ENCODE peak calls at places on chromosome 19, in seven cellular contexts. One of them, this sample, is unnamed.

GRCh38 chr19:49151339-49152217 is 3.6 kb downstream of the HRC start:
- DNase-seq in AG04449: no peak
- DNase-seq in GM06990: no peak
- DNase-seq in brain microvascular endothelial cell: no peak
- DNase-seq in CD8-positive, alpha-beta memory T cell: no peak
- DNase-seq in ovary: peak; percentile 59
- DNase-seq in mucosa of descending colon: peak; percentile 98
- DNase-seq in this sample: no peak

GRCh38 chr19:29590278-29590677 is 15.8 kb upstream of the POP4 start:
- DNase-seq in AG04449: no peak
- DNase-seq in GM06990: no peak
- DNase-seq in brain microvascular endothelial cell: no peak
- DNase-seq in CD8-positive, alpha-beta memory T cell: no peak
- DNase-seq in ovary: no peak
- DNase-seq in mucosa of descending colon: no peak
- DNase-seq in this sample: no peak

GRCh38 chr19:52533901-52534300 is 6.4 kb downstream of the ZNF808 start:
- DNase-seq in AG04449: no peak
- DNase-seq in GM06990: no peak
- DNase-seq in brain microvascular endothelial cell: no peak
- DNase-seq in CD8-positive, alpha-beta memory T cell: no peak
- DNase-seq in ovary: no peak
- DNase-seq in mucosa of descending colon: no peak
- DNase-seq in this sample: no peak

GRCh38 chr19:23287620-23288019 is 37.4 kb upstream of the ZNF724 start:
- DNase-seq in AG04449: no peak
- DNase-seq in GM06990: no peak
- DNase-seq in brain microvascular endothelial cell: no peak
- DNase-seq in CD8-positive, alpha-beta memory T cell: no peak
- DNase-seq in ovary: no peak
- DNase-seq in mucosa of descending colon: no peak
- DNase-seq in this sample: no peak

GRCh38 chr19:2255982-2256685 is at the start of gene JSRP1:
- DNase-seq in AG04449: no peak
- DNase-seq in GM06990: peak; percentile 49
- DNase-seq in brain microvascular endothelial cell: no peak
- DNase-seq in CD8-positive, alpha-beta memory T cell: no peak
- DNase-seq in ovary: no peak
- DNase-seq in mucosa of descending colon: no peak
- DNase-seq in this sample: no peak

GRCh38 chr19:35040826-35041547 is 534 bp upstream of the HPN start:
- DNase-seq in AG04449: no peak
- DNase-seq in GM06990: no peak
- DNase-seq in brain microvascular endothelial cell: no peak
- DNase-seq in CD8-positive, alpha-beta memory T cell: no peak
- DNase-seq in ovary: peak; percentile 94
- DNase-seq in mucosa of descending colon: peak; percentile 78
- DNase-seq in this sample: no peak

GRCh38 chr19:1475751-1476437 is 3.1 kb downstream of the C19orf25 start:
- DNase-seq in AG04449: no peak
- DNase-seq in GM06990: no peak
- DNase-seq in brain microvascular endothelial cell: no peak
- DNase-seq in CD8-positive, alpha-beta memory T cell: no peak
- DNase-seq in ovary: no peak
- DNase-seq in mucosa of descending colon: no peak
- DNase-seq in this sample: no peak

GRCh38 chr19:52602931-52603330 is 32.8 kb downstream of the ZNF701 start:
- DNase-seq in AG04449: no peak
- DNase-seq in GM06990: no peak
- DNase-seq in brain microvascular endothelial cell: no peak
- DNase-seq in CD8-positive, alpha-beta memory T cell: no peak
- DNase-seq in ovary: no peak
- DNase-seq in mucosa of descending colon: no peak
- DNase-seq in this sample: no peak

GRCh38 chr19:30096596-30097370 is 154.7 kb downstream of the URI1 start:
- DNase-seq in AG04449: no peak
- DNase-seq in GM06990: no peak
- DNase-seq in brain microvascular endothelial cell: no peak
- DNase-seq in CD8-positive, alpha-beta memory T cell: no peak
- DNase-seq in ovary: no peak
- DNase-seq in mucosa of descending colon: no peak
- DNase-seq in this sample: no peak

GRCh38 chr19:30857966-30858490 is 485.8 kb downstream of the ZNF536 start:
- DNase-seq in AG04449: no peak
- DNase-seq in GM06990: no peak
- DNase-seq in brain microvascular endothelial cell: no peak
- DNase-seq in CD8-positive, alpha-beta memory T cell: no peak
- DNase-seq in ovary: no peak
- DNase-seq in mucosa of descending colon: no peak
- DNase-seq in this sample: no peak

DNA sequence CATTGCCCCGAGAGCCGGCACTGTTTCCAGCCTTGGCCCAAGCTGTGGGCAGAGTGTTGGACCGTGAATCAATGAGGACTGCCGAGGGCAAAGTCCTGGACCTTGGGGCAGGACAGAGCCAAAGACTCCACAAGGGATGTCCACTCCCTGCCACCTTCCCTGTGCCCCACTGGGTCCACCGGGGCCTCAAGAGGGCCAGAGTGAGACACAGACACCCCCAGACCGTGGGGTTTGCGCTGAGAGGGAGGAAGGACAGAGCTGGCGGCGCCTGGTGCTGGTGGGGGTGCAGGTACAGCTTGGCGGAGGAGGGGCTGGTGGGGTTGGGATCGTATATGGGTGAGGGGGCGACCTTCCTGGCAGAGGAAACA is 11.8 kb downstream of the MAST3 start:
- DNase-seq in AG04449: no peak
- DNase-seq in GM06990: no peak
- DNase-seq in brain microvascular endothelial cell: no peak
- DNase-seq in CD8-positive, alpha-beta memory T cell: no peak
- DNase-seq in ovary: no peak
- DNase-seq in mucosa of descending colon: peak; percentile 53
- DNase-seq in this sample: no peak
- H3K4me3 ChIP-seq in AG04449: peak overlapping the region; percentile 72
- H3K4me3 ChIP-seq in GM06990: peak overlapping the region; percentile 82
- H3K4me3 ChIP-seq in brain microvascular endothelial cell: peak overlapping the region; percentile 63
- H3K4me3 ChIP-seq in CD8-positive, alpha-beta memory T cell: peak overlapping the region; percentile 61
- H3K4me3 ChIP-seq in ovary: peak overlapping the region; percentile 42
- H3K4me3 ChIP-seq in mucosa of descending colon: no peak overlapping the region
- H3K4me3 ChIP-seq in this sample: peak overlapping the region; percentile 64

GRCh38 chr19:38183227-38183914 is 40.7 kb downstream of the DPF1 start:
- DNase-seq in AG04449: no peak
- DNase-seq in GM06990: no peak
- DNase-seq in brain microvascular endothelial cell: peak; percentile 22
- DNase-seq in CD8-positive, alpha-beta memory T cell: no peak
- DNase-seq in ovary: peak; percentile 57
- DNase-seq in mucosa of descending colon: no peak
- DNase-seq in this sample: no peak
- H3K4me3 ChIP-seq in AG04449: peak overlapping the region; percentile 34
- H3K4me3 ChIP-seq in GM06990: no peak overlapping the region
- H3K4me3 ChIP-seq in brain microvascular endothelial cell: peak overlapping the region; percentile 33
- H3K4me3 ChIP-seq in CD8-positive, alpha-beta memory T cell: no peak overlapping the region
- H3K4me3 ChIP-seq in ovary: no peak overlapping the region
- H3K4me3 ChIP-seq in mucosa of descending colon: no peak overlapping the region
- H3K4me3 ChIP-seq in this sample: peak overlapping the region; percentile 24

GRCh38 chr19:42469311-42470239 is 26.8 kb upstream of the CXCL17 start:
- DNase-seq in AG04449: no peak
- DNase-seq in GM06990: no peak
- DNase-seq in brain microvascular endothelial cell: no peak
- DNase-seq in CD8-positive, alpha-beta memory T cell: no peak
- DNase-seq in ovary: no peak
- DNase-seq in mucosa of descending colon: no peak
- DNase-seq in this sample: no peak
- H3K4me3 ChIP-seq in AG04449: no peak overlapping the region
- H3K4me3 ChIP-seq in GM06990: no peak overlapping the region
- H3K4me3 ChIP-seq in brain microvascular endothelial cell: no peak overlapping the region
- H3K4me3 ChIP-seq in CD8-positive, alpha-beta memory T cell: no peak overlapping the region
- H3K4me3 ChIP-seq in ovary: no peak overlapping the region
- H3K4me3 ChIP-seq in mucosa of descending colon: no peak overlapping the region
- H3K4me3 ChIP-seq in this sample: no peak overlapping the region

GRCh38 chr19:3984908-3985642 is at the start of gene EEF2:
- DNase-seq in AG04449: no peak
- DNase-seq in GM06990: peak; percentile 91
- DNase-seq in brain microvascular endothelial cell: peak; percentile 64
- DNase-seq in CD8-positive, alpha-beta memory T cell: peak; percentile 93
- DNase-seq in ovary: peak; percentile 95
- DNase-seq in mucosa of descending colon: peak; percentile 92
- DNase-seq in this sample: peak; percentile 67

GRCh38 chr19:3984584-3984907 is 717 bp downstream of the EEF2 start:
- DNase-seq in AG04449: no peak
- DNase-seq in GM06990: no peak
- DNase-seq in brain microvascular endothelial cell: no peak
- DNase-seq in CD8-positive, alpha-beta memory T cell: no peak
- DNase-seq in ovary: peak; percentile 28
- DNase-seq in mucosa of descending colon: no peak
- DNase-seq in this sample: no peak

GRCh38 chr19:3987619-3988371 is 2.5 kb upstream of the EEF2 start:
- DNase-seq in AG04449: no peak
- DNase-seq in GM06990: peak; percentile 88
- DNase-seq in brain microvascular endothelial cell: peak; percentile 62
- DNase-seq in CD8-positive, alpha-beta memory T cell: peak; percentile 88
- DNase-seq in ovary: peak; percentile 90
- DNase-seq in mucosa of descending colon: peak; percentile 95
- DNase-seq in this sample: no peak

GRCh38 chr19:3985643-3986259 is 488 bp upstream of the EEF2 start:
- DNase-seq in AG04449: no peak
- DNase-seq in GM06990: no peak
- DNase-seq in brain microvascular endothelial cell: no peak
- DNase-seq in CD8-positive, alpha-beta memory T cell: no peak
- DNase-seq in ovary: no peak
- DNase-seq in mucosa of descending colon: no peak
- DNase-seq in this sample: no peak

GRCh38 chr19:3986260-3987041 is 1.2 kb upstream of the EEF2 start:
- DNase-seq in AG04449: no peak
- DNase-seq in GM06990: peak; percentile 57
- DNase-seq in brain microvascular endothelial cell: peak; percentile 68
- DNase-seq in CD8-positive, alpha-beta memory T cell: peak; percentile 69
- DNase-seq in ovary: peak; percentile 40
- DNase-seq in mucosa of descending colon: peak; percentile 64
- DNase-seq in this sample: no peak
- H3K4me3 ChIP-seq in AG04449: peak overlapping the region; percentile 57
- H3K4me3 ChIP-seq in GM06990: peak overlapping the region; percentile 60
- H3K4me3 ChIP-seq in brain microvascular endothelial cell: peak overlapping the region; percentile 22
- H3K4me3 ChIP-seq in CD8-positive, alpha-beta memory T cell: peak overlapping the region; percentile 90
- H3K4me3 ChIP-seq in ovary: peak overlapping the region; percentile 84
- H3K4me3 ChIP-seq in mucosa of descending colon: no peak overlapping the region
- H3K4me3 ChIP-seq in this sample: peak overlapping the region; percentile 71

GRCh38 chr19:46420056-46420455 is 6.7 kb upstream of the CCDC8 start:
- DNase-seq in AG04449: no peak
- DNase-seq in GM06990: no peak
- DNase-seq in brain microvascular endothelial cell: no peak
- DNase-seq in CD8-positive, alpha-beta memory T cell: no peak
- DNase-seq in ovary: no peak
- DNase-seq in mucosa of descending colon: no peak
- DNase-seq in this sample: no peak

GRCh38 chr19:46412034-46412982 is 1.1 kb downstream of the CCDC8 start:
- DNase-seq in AG04449: no peak
- DNase-seq in GM06990: no peak
- DNase-seq in brain microvascular endothelial cell: no peak
- DNase-seq in CD8-positive, alpha-beta memory T cell: no peak
- DNase-seq in ovary: peak; percentile 47
- DNase-seq in mucosa of descending colon: no peak
- DNase-seq in this sample: no peak

GRCh38 chr19:46412983-46413261 is 442 bp downstream of the CCDC8 start:
- DNase-seq in AG04449: no peak
- DNase-seq in GM06990: no peak
- DNase-seq in brain microvascular endothelial cell: no peak
- DNase-seq in CD8-positive, alpha-beta memory T cell: no peak
- DNase-seq in ovary: no peak
- DNase-seq in mucosa of descending colon: no peak
- DNase-seq in this sample: no peak

GRCh38 chr19:46413262-46414031 is at the start of gene CCDC8:
- DNase-seq in AG04449: peak; percentile 69
- DNase-seq in GM06990: no peak
- DNase-seq in brain microvascular endothelial cell: peak; percentile 81
- DNase-seq in CD8-positive, alpha-beta memory T cell: no peak
- DNase-seq in ovary: peak; percentile 97
- DNase-seq in mucosa of descending colon: peak; percentile 37
- DNase-seq in this sample: peak; percentile 95

DNA sequence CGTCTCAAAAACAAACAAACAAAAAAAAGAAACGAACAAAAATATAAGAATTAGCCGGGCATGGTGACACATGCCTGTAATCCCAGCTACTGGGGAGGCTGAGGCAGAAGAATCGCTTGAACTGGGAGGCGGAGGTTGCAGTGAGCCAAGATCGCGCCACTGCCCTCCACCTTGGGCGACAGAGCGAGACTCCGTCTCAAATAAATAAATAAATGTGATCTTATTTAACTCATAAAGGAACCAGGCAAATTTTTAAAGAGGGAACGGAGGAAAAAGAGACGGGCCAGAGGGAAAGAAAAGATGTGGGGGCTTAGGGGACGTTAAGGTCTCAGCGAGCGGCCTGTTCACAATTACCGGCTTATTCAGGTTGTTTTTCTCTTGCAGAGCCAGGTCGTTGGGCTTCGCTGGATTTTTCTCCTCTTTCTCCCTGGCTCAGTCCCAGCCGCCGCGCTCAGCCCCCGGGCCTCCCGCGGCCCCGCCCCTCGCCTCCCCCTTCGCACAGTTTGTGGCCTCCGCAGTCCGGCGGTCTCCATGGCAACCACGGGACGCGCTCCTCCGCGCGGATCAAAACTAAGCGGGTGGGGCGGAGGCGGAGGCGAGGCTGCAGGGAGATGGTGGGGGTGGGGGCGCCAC is 2.8 kb upstream of the CCDC8 start:
- DNase-seq in AG04449: no peak
- DNase-seq in GM06990: no peak
- DNase-seq in brain microvascular endothelial cell: peak; percentile 87
- DNase-seq in CD8-positive, alpha-beta memory T cell: no peak
- DNase-seq in ovary: peak; percentile 99
- DNase-seq in mucosa of descending colon: peak; percentile 65
- DNase-seq in this sample: peak; percentile 67
- H3K4me3 ChIP-seq in AG04449: peak overlapping the region; percentile 50
- H3K4me3 ChIP-seq in GM06990: no peak overlapping the region
- H3K4me3 ChIP-seq in brain microvascular endothelial cell: peak overlapping the region; percentile 52
- H3K4me3 ChIP-seq in CD8-positive, alpha-beta memory T cell: no peak overlapping the region
- H3K4me3 ChIP-seq in ovary: peak overlapping the region; percentile 19
- H3K4me3 ChIP-seq in mucosa of descending colon: no peak overlapping the region
- H3K4me3 ChIP-seq in this sample: peak overlapping the region; percentile 36

GRCh38 chr19:4025317-4025716 is 17.8 kb downstream of the PIAS4 start:
- DNase-seq in AG04449: no peak
- DNase-seq in GM06990: peak; percentile 4
- DNase-seq in brain microvascular endothelial cell: no peak
- DNase-seq in CD8-positive, alpha-beta memory T cell: no peak
- DNase-seq in ovary: no peak
- DNase-seq in mucosa of descending colon: no peak
- DNase-seq in this sample: no peak
- H3K4me3 ChIP-seq in AG04449: no peak overlapping the region
- H3K4me3 ChIP-seq in GM06990: no peak overlapping the region
- H3K4me3 ChIP-seq in brain microvascular endothelial cell: no peak overlapping the region
- H3K4me3 ChIP-seq in CD8-positive, alpha-beta memory T cell: no peak overlapping the region
- H3K4me3 ChIP-seq in ovary: no peak overlapping the region
- H3K4me3 ChIP-seq in mucosa of descending colon: no peak overlapping the region
- H3K4me3 ChIP-seq in this sample: no peak overlapping the region

This sample was measured in skeletal muscle cell.